ENCODE peak calls at places on chromosomes 12 and 14, in seven cellular contexts. V is pancreas; R is transverse colon; O is CD8-positive, alpha-beta T cell; E is endodermal cell; K is body of pancreas; H is ovary. F is an unnamed sample.

GRCh38 chr12:124744273-124744640 is 119.4 kb downstream of the SCARB1 start:
- DNase-seq in V (no peak), R (no peak), O (no peak), E (no peak), K (no peak), H (no peak), F (no peak)

GRCh38 chr12:129571901-129572494 is 331.8 kb downstream of the TMEM132D start:
- DNase-seq in V (no peak), R (no peak), O (no peak), E (peak; percentile 71), K (no peak), H (no peak), F (no peak)

GRCh38 chr12:48003226-48004038 is 844 bp downstream of the COL2A1 start:
- DNase-seq in V (peak; percentile 30), R (no peak), O (no peak), E (peak; percentile 77), K (no peak), H (no peak), F (no peak)

GRCh38 chr12:25482637-25483036 is 70.4 kb downstream of the LMNTD1 start:
- DNase-seq in V (no peak), R (no peak), O (no peak), E (no peak), K (no peak), H (no peak), F (no peak)

GRCh38 chr12:75438052-75438754 is 42.4 kb upstream of the GLIPR1 start:
- DNase-seq in V (no peak), R (no peak), O (no peak), E (peak; percentile 48), K (no peak), H (no peak), F (no peak)

GRCh38 chr12:111826316-111826715 is 15.7 kb upstream of the MAPKAPK5 start:
- DNase-seq in V (no peak), R (no peak), O (no peak), E (no peak), K (no peak), H (no peak), F (no peak)

GRCh38 chr12:3171195-3171591 is 94.0 kb downstream of the TSPAN9 start:
- DNase-seq in V (no peak), R (no peak), O (no peak), E (no peak), K (no peak), H (no peak), F (no peak)

GRCh38 chr14:105290598-105291356 is 10.0 kb downstream of the BRF1 start:
- DNase-seq in V (no peak), R (no peak), O (no peak), E (no peak), K (no peak), H (no peak), F (no peak)

GRCh38 chr12:58171914-58172313 is 230.5 kb downstream of the ATP23 start:
- DNase-seq in V (no peak), R (peak; percentile 18), O (no peak), E (no peak), K (no peak), H (no peak), F (no peak)

GRCh38 chr14:58861546-58861945 is 223.8 kb downstream of the DACT1 start:
- DNase-seq in V (no peak), R (no peak), O (no peak), E (no peak), K (no peak), H (no peak), F (no peak)

GRCh38 chr12:80698847-80699542 is 8.4 kb upstream of the MYF6 start:
- DNase-seq in V (no peak), R (no peak), O (no peak), E (no peak), K (no peak), H (no peak), F (no peak)

GRCh38 chr12:6954754-6955461 is 3.8 kb downstream of the PTPN6 start:
- DNase-seq in V (no peak), R (no peak), O (no peak), E (no peak), K (no peak), H (no peak), F (no peak)

GRCh38 chr14:106694638-106695393 is 1168.4 kb downstream of the TMEM121 start:
- DNase-seq in V (no peak), R (peak; percentile 63), O (peak; percentile 50), E (no peak), K (no peak), H (no peak), F (no peak)

GRCh38 chr14:53010193-53010592 is 59.3 kb upstream of the FERMT2 start:
- DNase-seq in V (no peak), R (no peak), O (no peak), E (no peak), K (no peak), H (no peak), F (no peak)

GRCh38 chr12:79673334-79673733 is 17.4 kb downstream of the PAWR start:
- DNase-seq in V (no peak), R (no peak), O (no peak), E (no peak), K (no peak), H (no peak), F (no peak)

GRCh38 chr12:113317122-113317521 is 17.8 kb downstream of the SLC8B1 start:
- DNase-seq in V (no peak), R (no peak), O (no peak), E (no peak), K (no peak), H (no peak), F (no peak)

GRCh38 chr12:90984114-90984513 is 20.7 kb downstream of the EPYC start:
- DNase-seq in V (no peak), R (no peak), O (no peak), E (peak; percentile 69), K (no peak), H (no peak), F (no peak)

GRCh38 chr12:7069386-7069785 is 8.9 kb downstream of the C1S start:
- DNase-seq in V (no peak), R (no peak), O (no peak), E (no peak), K (no peak), H (no peak), F (no peak)

GRCh38 chr12:13817131-13817530 is 164.3 kb downstream of the GRIN2B start:
- DNase-seq in V (no peak), R (no peak), O (no peak), E (no peak), K (no peak), H (peak; percentile 16), F (no peak)

GRCh38 chr12:62350554-62350953 is 90.3 kb downstream of the USP15 start:
- DNase-seq in V (no peak), R (no peak), O (no peak), E (no peak), K (no peak), H (no peak), F (no peak)

GRCh38 chr14:103496776-103497175 is 25.9 kb downstream of the CKB start:
- DNase-seq in V (no peak), R (no peak), O (no peak), E (peak; percentile 5), K (no peak), H (no peak), F (no peak)

DNA sequence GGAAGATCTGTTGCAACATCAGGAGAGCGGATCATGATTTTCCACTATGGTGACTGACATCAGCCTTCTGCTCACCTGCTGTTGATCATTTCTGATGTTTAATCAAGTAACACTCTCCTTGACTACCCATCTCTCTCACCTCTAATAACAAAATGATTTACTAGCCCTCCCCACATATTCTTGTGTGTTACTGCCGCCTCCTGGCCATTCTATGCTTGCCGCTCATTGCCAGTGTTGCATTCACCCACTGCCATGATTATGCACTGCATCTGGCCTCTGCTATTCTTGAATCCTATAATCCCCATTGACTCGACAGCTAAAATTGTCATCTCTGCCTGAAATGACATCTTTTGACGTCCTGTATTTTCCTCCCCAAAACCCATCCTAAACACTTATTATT is 113.8 kb downstream of the RERGL start:
- DNase-seq in V (no peak), R (no peak), O (no peak), E (peak; percentile 89), K (no peak), H (no peak), F (no peak)
- TF ChIP-seq CTCF in V (no peak), R (no peak), O (no peak), E (peak; percentile 100), K (no peak), H (no peak), F (no peak)

GRCh38 chr12:14953752-14954151 is 7.6 kb downstream of the ARHGDIB start:
- DNase-seq in V (no peak), R (no peak), O (no peak), E (no peak), K (no peak), H (no peak), F (no peak)

GRCh38 chr12:14950421-14950820 is 11.0 kb downstream of the ARHGDIB start:
- DNase-seq in V (no peak), R (no peak), O (no peak), E (no peak), K (no peak), H (no peak), F (no peak)

GRCh38 chr12:14950982-14951746 is 10.2 kb downstream of the ARHGDIB start:
- DNase-seq in V (no peak), R (peak; percentile 27), O (no peak), E (peak; percentile 80), K (no peak), H (no peak), F (no peak)

GRCh38 chr12:14954269-14954668 is 7.1 kb downstream of the ARHGDIB start:
- DNase-seq in V (no peak), R (peak; percentile 30), O (no peak), E (no peak), K (no peak), H (no peak), F (no peak)

DNA sequence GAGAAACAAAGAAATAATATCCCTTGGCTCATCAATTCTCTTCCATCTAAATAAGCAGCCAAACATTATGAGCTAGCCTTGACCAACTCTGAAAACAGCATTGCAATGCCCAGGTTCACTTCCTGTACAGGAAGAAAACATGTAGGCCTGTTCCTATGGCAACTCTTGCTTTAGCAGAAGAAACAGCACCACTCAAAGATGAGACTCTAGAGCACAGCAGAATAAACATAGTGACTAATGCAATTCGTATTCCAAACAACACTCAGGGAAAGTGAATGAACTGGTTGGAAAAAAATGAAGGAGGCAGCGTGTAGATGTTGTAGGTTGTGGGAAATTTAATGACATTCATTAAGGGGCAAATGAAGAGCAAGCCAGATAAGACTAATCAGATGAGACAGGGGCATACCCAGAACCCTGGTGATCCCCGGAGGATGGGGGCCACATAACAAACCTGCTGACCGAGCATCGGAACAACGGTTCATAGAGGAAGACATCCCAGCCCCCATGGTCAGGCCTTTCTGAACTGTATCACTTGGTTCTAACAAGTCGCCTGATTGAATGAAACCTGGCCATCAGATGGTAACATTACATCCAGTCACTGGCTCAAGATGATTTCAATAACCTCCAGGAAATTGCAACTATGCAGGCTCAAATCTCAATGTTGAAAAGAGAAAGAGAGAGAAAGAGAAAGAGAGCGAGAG is 9.0 kb downstream of the ARHGDIB start:
- DNase-seq in V (no peak), R (peak; percentile 26), O (no peak), E (no peak), K (no peak), H (no peak), F (no peak)
- H3K27ac ChIP-seq in V (no peak overlapping the region), R (peak overlapping the region; percentile 72), O (peak overlapping the region; percentile 69), E (no peak overlapping the region), K (no peak overlapping the region), H (no peak overlapping the region), F (peak overlapping the region; percentile 83)

GRCh38 chr14:89405712-89406111 is 11.3 kb downstream of the FOXN3 start:
- DNase-seq in V (no peak), R (no peak), O (no peak), E (no peak), K (no peak), H (no peak), F (no peak)
- H3K4me1 ChIP-seq in V (no peaks in the 10 kb centered on the region), R (peaks cover 41% of the 10 kb centered on the region), O (peaks cover 45% of the 10 kb centered on the region), E (no peaks in the 10 kb centered on the region), K (peaks cover 38% of the 10 kb centered on the region), H (peaks cover 28% of the 10 kb centered on the region), F (peaks cover 34% of the 10 kb centered on the region)

GRCh38 chr14:75259510-75259855 is 19.1 kb upstream of the FOS start:
- DNase-seq in V (no peak), R (no peak), O (no peak), E (no peak), K (no peak), H (no peak), F (no peak)
- TF ChIP-seq CTCF in V (no peak), R (peak; percentile 42), O (no peak), E (peak; percentile 32), K (peak; percentile 40), H (peak; percentile 55), F (peak; percentile 9)